ENCODE peak calls at places on chromosomes 2 and 18, in nine cellular contexts. One of them, this sample, is unnamed.

GRCh38 chr2:119377266-119377972 is 10.6 kb downstream of the DBI start:
- ATAC-seq in right lobe of liver: peak
- ATAC-seq in IMR-90: no peak
- ATAC-seq in GM12878: peak
- ATAC-seq in HepG2: peak
- ATAC-seq in heart right ventricle: no peak
- ATAC-seq in left lung: no peak
- ATAC-seq in pancreas: no peak
- ATAC-seq in heart left ventricle: no peak
- ATAC-seq in this sample: no peak

GRCh38 chr2:18723219-18723618 is 133.8 kb upstream of the NT5C1B start:
- ATAC-seq in pancreas: no peak
- ATAC-seq in left lung: no peak
- ATAC-seq in heart right ventricle: no peak
- ATAC-seq in IMR-90: no peak
- ATAC-seq in right lobe of liver: no peak
- ATAC-seq in heart left ventricle: no peak
- ATAC-seq in HepG2: no peak
- ATAC-seq in GM12878: no peak
- ATAC-seq in this sample: no peak

GRCh38 chr18:8856769-8857393 is 151.5 kb downstream of the MTCL1 start:
- ATAC-seq in pancreas: no peak
- ATAC-seq in left lung: no peak
- ATAC-seq in heart left ventricle: no peak
- ATAC-seq in HepG2: no peak
- ATAC-seq in right lobe of liver: no peak
- ATAC-seq in heart right ventricle: peak
- ATAC-seq in IMR-90: no peak
- ATAC-seq in GM12878: no peak
- ATAC-seq in this sample: no peak

GRCh38 chr2:235343156-235343774 is 150.6 kb upstream of the AGAP1 start:
- ATAC-seq in left lung: no peak
- ATAC-seq in pancreas: peak
- ATAC-seq in HepG2: no peak
- ATAC-seq in IMR-90: no peak
- ATAC-seq in heart left ventricle: no peak
- ATAC-seq in right lobe of liver: peak
- ATAC-seq in GM12878: no peak
- ATAC-seq in heart right ventricle: peak
- ATAC-seq in this sample: no peak

GRCh38 chr2:211837706-211838105 is 700.9 kb downstream of the ERBB4 start:
- ATAC-seq in IMR-90: no peak
- ATAC-seq in HepG2: no peak
- ATAC-seq in left lung: no peak
- ATAC-seq in heart right ventricle: no peak
- ATAC-seq in pancreas: no peak
- ATAC-seq in heart left ventricle: no peak
- ATAC-seq in GM12878: no peak
- ATAC-seq in right lobe of liver: no peak
- ATAC-seq in this sample: no peak

GRCh38 chr2:36889782-36890181 is 76.6 kb downstream of the STRN start:
- ATAC-seq in HepG2: no peak
- ATAC-seq in heart left ventricle: no peak
- ATAC-seq in pancreas: peak
- ATAC-seq in GM12878: no peak
- ATAC-seq in heart right ventricle: no peak
- ATAC-seq in left lung: peak
- ATAC-seq in IMR-90: peak
- ATAC-seq in right lobe of liver: peak
- ATAC-seq in this sample: no peak

GRCh38 chr18:42255908-42256765 is 301.1 kb downstream of the PIK3C3 start:
- ATAC-seq in heart left ventricle: no peak
- ATAC-seq in pancreas: no peak
- ATAC-seq in GM12878: peak
- ATAC-seq in heart right ventricle: no peak
- ATAC-seq in IMR-90: no peak
- ATAC-seq in HepG2: no peak
- ATAC-seq in left lung: no peak
- ATAC-seq in right lobe of liver: no peak
- ATAC-seq in this sample: no peak

GRCh38 chr2:455046-455705 is 167.3 kb upstream of the ALKAL2 start:
- ATAC-seq in IMR-90: no peak
- ATAC-seq in GM12878: no peak
- ATAC-seq in heart left ventricle: no peak
- ATAC-seq in right lobe of liver: no peak
- ATAC-seq in pancreas: no peak
- ATAC-seq in heart right ventricle: no peak
- ATAC-seq in HepG2: no peak
- ATAC-seq in left lung: no peak
- ATAC-seq in this sample: no peak

GRCh38 chr2:56522605-56523089 is 338.9 kb downstream of the CCDC85A start:
- ATAC-seq in GM12878: no peak
- ATAC-seq in HepG2: no peak
- ATAC-seq in right lobe of liver: peak
- ATAC-seq in IMR-90: no peak
- ATAC-seq in heart left ventricle: peak
- ATAC-seq in heart right ventricle: peak
- ATAC-seq in left lung: peak
- ATAC-seq in pancreas: peak
- ATAC-seq in this sample: no peak

GRCh38 chr2:18378020-18378653 is 182.3 kb downstream of the RDH14 start:
- ATAC-seq in left lung: peak
- ATAC-seq in IMR-90: peak
- ATAC-seq in right lobe of liver: peak
- ATAC-seq in GM12878: peak
- ATAC-seq in heart right ventricle: no peak
- ATAC-seq in HepG2: peak
- ATAC-seq in pancreas: peak
- ATAC-seq in heart left ventricle: no peak
- ATAC-seq in this sample: no peak

GRCh38 chr2:121382744-121383143 is 97.7 kb upstream of the TFCP2L1 start:
- ATAC-seq in GM12878: peak
- ATAC-seq in heart right ventricle: no peak
- ATAC-seq in right lobe of liver: no peak
- ATAC-seq in IMR-90: no peak
- ATAC-seq in HepG2: peak
- ATAC-seq in left lung: no peak
- ATAC-seq in heart left ventricle: no peak
- ATAC-seq in pancreas: no peak
- ATAC-seq in this sample: no peak

GRCh38 chr2:59900728-59901452 is 652.6 kb downstream of the BCL11A start:
- ATAC-seq in left lung: peak
- ATAC-seq in heart left ventricle: peak
- ATAC-seq in HepG2: no peak
- ATAC-seq in IMR-90: no peak
- ATAC-seq in heart right ventricle: peak
- ATAC-seq in right lobe of liver: no peak
- ATAC-seq in GM12878: no peak
- ATAC-seq in pancreas: no peak
- ATAC-seq in this sample: no peak

GRCh38 chr2:176725873-176726645 is 456.8 kb downstream of the MTX2 start:
- ATAC-seq in IMR-90: no peak
- ATAC-seq in heart left ventricle: no peak
- ATAC-seq in pancreas: no peak
- ATAC-seq in heart right ventricle: no peak
- ATAC-seq in left lung: no peak
- ATAC-seq in GM12878: no peak
- ATAC-seq in HepG2: no peak
- ATAC-seq in right lobe of liver: no peak
- ATAC-seq in this sample: no peak

GRCh38 chr2:129744649-129745048 is 234.8 kb upstream of the RAB6C start:
- ATAC-seq in heart right ventricle: no peak
- ATAC-seq in pancreas: peak
- ATAC-seq in left lung: no peak
- ATAC-seq in IMR-90: no peak
- ATAC-seq in heart left ventricle: peak
- ATAC-seq in GM12878: no peak
- ATAC-seq in HepG2: peak
- ATAC-seq in right lobe of liver: no peak
- ATAC-seq in this sample: no peak

GRCh38 chr2:119426396-119426675 is 5.3 kb upstream of the TMEM37 start:
- ATAC-seq in heart left ventricle: no peak
- ATAC-seq in GM12878: no peak
- ATAC-seq in pancreas: no peak
- ATAC-seq in IMR-90: no peak
- ATAC-seq in right lobe of liver: no peak
- ATAC-seq in left lung: no peak
- ATAC-seq in heart right ventricle: no peak
- ATAC-seq in HepG2: peak
- ATAC-seq in this sample: no peak

GRCh38 chr2:168538133-168538532 is 82.1 kb downstream of the CERS6 start:
- ATAC-seq in HepG2: no peak
- ATAC-seq in heart left ventricle: no peak
- ATAC-seq in GM12878: no peak
- ATAC-seq in right lobe of liver: no peak
- ATAC-seq in heart right ventricle: no peak
- ATAC-seq in left lung: no peak
- ATAC-seq in IMR-90: no peak
- ATAC-seq in pancreas: no peak
- ATAC-seq in this sample: no peak

GRCh38 chr2:217932661-217933325 is 70.0 kb downstream of the TNS1 start:
- ATAC-seq in heart left ventricle: peak
- ATAC-seq in GM12878: no peak
- ATAC-seq in right lobe of liver: no peak
- ATAC-seq in HepG2: no peak
- ATAC-seq in pancreas: no peak
- ATAC-seq in left lung: no peak
- ATAC-seq in heart right ventricle: peak
- ATAC-seq in IMR-90: no peak
- ATAC-seq in this sample: no peak
- TF ChIP-seq CTCF in heart left ventricle: no peak
- TF ChIP-seq CTCF in GM12878: no peak
- TF ChIP-seq CTCF in right lobe of liver: peak
- TF ChIP-seq CTCF in HepG2: peak
- TF ChIP-seq CTCF in pancreas: no peak
- TF ChIP-seq CTCF in left lung: no peak
- TF ChIP-seq CTCF in heart right ventricle: no peak
- TF ChIP-seq CTCF in IMR-90: peak
- TF ChIP-seq CTCF in this sample: peak

GRCh38 chr2:55363636-55364035 is 56.0 kb downstream of the CCDC88A start:
- ATAC-seq in heart right ventricle: no peak
- ATAC-seq in pancreas: no peak
- ATAC-seq in heart left ventricle: no peak
- ATAC-seq in HepG2: no peak
- ATAC-seq in left lung: no peak
- ATAC-seq in IMR-90: no peak
- ATAC-seq in right lobe of liver: no peak
- ATAC-seq in GM12878: no peak
- ATAC-seq in this sample: no peak

GRCh38 chr2:55364189-55365055 is 55.2 kb downstream of the CCDC88A start:
- ATAC-seq in left lung: peak
- ATAC-seq in GM12878: no peak
- ATAC-seq in pancreas: peak
- ATAC-seq in right lobe of liver: peak
- ATAC-seq in heart left ventricle: peak
- ATAC-seq in HepG2: no peak
- ATAC-seq in heart right ventricle: peak
- ATAC-seq in IMR-90: peak
- ATAC-seq in this sample: peak

GRCh38 chr2:55365303-55365702 is 54.4 kb downstream of the CCDC88A start:
- ATAC-seq in left lung: peak
- ATAC-seq in GM12878: no peak
- ATAC-seq in HepG2: no peak
- ATAC-seq in heart left ventricle: no peak
- ATAC-seq in IMR-90: no peak
- ATAC-seq in heart right ventricle: no peak
- ATAC-seq in right lobe of liver: no peak
- ATAC-seq in pancreas: peak
- ATAC-seq in this sample: no peak

GRCh38 chr2:55358451-55358850 is 61.2 kb downstream of the CCDC88A start:
- ATAC-seq in right lobe of liver: no peak
- ATAC-seq in heart right ventricle: no peak
- ATAC-seq in heart left ventricle: no peak
- ATAC-seq in pancreas: no peak
- ATAC-seq in GM12878: no peak
- ATAC-seq in left lung: no peak
- ATAC-seq in IMR-90: no peak
- ATAC-seq in HepG2: no peak
- ATAC-seq in this sample: no peak

GRCh38 chr2:55361465-55362189 is 58.0 kb downstream of the CCDC88A start:
- ATAC-seq in heart right ventricle: no peak
- ATAC-seq in IMR-90: no peak
- ATAC-seq in pancreas: no peak
- ATAC-seq in left lung: no peak
- ATAC-seq in HepG2: no peak
- ATAC-seq in heart left ventricle: no peak
- ATAC-seq in right lobe of liver: no peak
- ATAC-seq in GM12878: peak
- ATAC-seq in this sample: no peak
- H3K27ac ChIP-seq in heart right ventricle: no peak
- H3K27ac ChIP-seq in IMR-90: no peak
- H3K27ac ChIP-seq in pancreas: no peak
- H3K27ac ChIP-seq in left lung: no peak
- H3K27ac ChIP-seq in HepG2: no peak
- H3K27ac ChIP-seq in heart left ventricle: no peak
- H3K27ac ChIP-seq in right lobe of liver: no peak
- H3K27ac ChIP-seq in GM12878: peak
- H3K27ac ChIP-seq in this sample: no peak

GRCh38 chr2:33126552-33126951 is 179.8 kb downstream of the LTBP1 start:
- ATAC-seq in GM12878: no peak
- ATAC-seq in heart right ventricle: no peak
- ATAC-seq in right lobe of liver: no peak
- ATAC-seq in heart left ventricle: no peak
- ATAC-seq in pancreas: no peak
- ATAC-seq in HepG2: no peak
- ATAC-seq in left lung: no peak
- ATAC-seq in IMR-90: no peak
- ATAC-seq in this sample: no peak
- TF ChIP-seq CTCF in GM12878: no peak
- TF ChIP-seq CTCF in heart right ventricle: no peak
- TF ChIP-seq CTCF in right lobe of liver: no peak
- TF ChIP-seq CTCF in heart left ventricle: no peak
- TF ChIP-seq CTCF in pancreas: no peak
- TF ChIP-seq CTCF in HepG2: no peak
- TF ChIP-seq CTCF in left lung: no peak
- TF ChIP-seq CTCF in IMR-90: no peak
- TF ChIP-seq CTCF in this sample: no peak

DNA sequence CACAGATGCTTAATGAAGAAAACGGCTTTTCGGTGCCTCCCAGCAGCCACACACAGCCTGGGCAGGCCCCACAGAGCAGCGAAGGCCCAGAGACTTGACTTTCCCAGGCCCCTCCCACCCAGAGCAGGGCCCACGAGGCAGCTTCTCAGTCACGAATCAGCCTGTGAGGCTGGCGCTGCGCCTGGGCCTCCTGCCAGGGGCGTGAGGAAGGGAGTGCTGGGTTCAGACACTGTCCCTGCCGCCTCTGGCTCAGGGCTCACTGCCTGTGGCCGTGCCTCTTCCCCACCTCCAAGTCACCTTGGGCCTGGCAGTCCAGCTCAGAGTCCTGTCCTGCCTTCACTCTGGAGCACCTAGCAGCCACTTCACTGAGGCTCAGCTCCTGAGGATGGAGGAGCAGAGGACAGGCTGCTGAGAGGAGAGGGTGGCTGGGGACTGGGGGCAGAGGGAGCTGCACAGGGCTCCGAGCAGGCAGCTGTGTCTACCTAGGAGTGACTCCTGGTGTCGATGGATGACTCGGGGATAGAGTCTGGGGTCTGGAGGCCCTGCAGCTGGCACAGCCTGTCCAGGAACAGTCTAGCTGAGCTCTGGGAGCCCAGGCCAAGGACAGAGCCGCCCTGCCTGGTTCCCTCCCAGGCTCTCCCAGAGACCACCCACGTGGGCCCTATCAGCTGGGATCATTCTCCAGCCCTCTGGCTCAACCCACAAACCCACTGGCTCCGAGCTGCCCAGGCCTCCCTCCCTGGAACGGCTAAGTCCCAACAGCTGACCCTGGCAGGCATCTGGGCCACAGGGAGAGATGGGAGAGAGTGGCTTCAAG is 36.4 kb upstream of the FOSL2 start:
- ATAC-seq in left lung: peak
- ATAC-seq in IMR-90: peak
- ATAC-seq in heart left ventricle: peak
- ATAC-seq in pancreas: peak
- ATAC-seq in GM12878: no peak
- ATAC-seq in heart right ventricle: peak
- ATAC-seq in HepG2: peak
- ATAC-seq in right lobe of liver: peak
- ATAC-seq in this sample: peak
- H3K27ac ChIP-seq in left lung: peak
- H3K27ac ChIP-seq in IMR-90: peak
- H3K27ac ChIP-seq in heart left ventricle: peak
- H3K27ac ChIP-seq in pancreas: peak
- H3K27ac ChIP-seq in GM12878: no peak
- H3K27ac ChIP-seq in heart right ventricle: peak
- H3K27ac ChIP-seq in HepG2: no peak
- H3K27ac ChIP-seq in right lobe of liver: peak
- H3K27ac ChIP-seq in this sample: peak

This sample was measured in gastroesophageal sphincter.